ENCODE peak calls at places on chromosomes 11 and 22, in six cellular contexts. I is IMR-90, M is H9, T is mesenchymal stem cell, F is trophoblast cell, L is H1. A is an unnamed sample.

GRCh38 chr11:369336-370018 is at the start of gene B4GALNT4:
- DNase-seq in I (peak), M (no peak), T (peak), F (no peak), L (no peak), A (no peak)

GRCh38 chr11:96265972-96266371 is 77.0 kb downstream of the MAML2 start:
- DNase-seq in I (no peak), M (no peak), T (no peak), F (no peak), L (no peak), A (no peak)

GRCh38 chr11:62832346-62833234 is at the start of gene TEX54:
- DNase-seq in I (peak), M (no peak), T (no peak), F (no peak), L (no peak), A (no peak)

GRCh38 chr11:4385978-4386740 is 7.3 kb downstream of the TRIM21 start:
- DNase-seq in I (no peak), M (no peak), T (no peak), F (no peak), L (no peak), A (no peak)

GRCh38 chr22:35172452-35172851 is 84.8 kb upstream of the HMGXB4 start:
- DNase-seq in I (no peak), M (no peak), T (no peak), F (no peak), L (no peak), A (no peak)

GRCh38 chr11:102420547-102420946 is 32.0 kb downstream of the TMEM123 start:
- DNase-seq in I (no peak), M (no peak), T (no peak), F (no peak), L (no peak), A (no peak)

GRCh38 chr11:1372660-1373059 is 17.1 kb upstream of the BRSK2 start:
- DNase-seq in I (no peak), M (no peak), T (no peak), F (no peak), L (no peak), A (no peak)

GRCh38 chr11:65954771-65955170 is 6.8 kb upstream of the SART1 start:
- DNase-seq in I (no peak), M (no peak), T (no peak), F (no peak), L (no peak), A (no peak)

GRCh38 chr11:130737866-130738431 is 178.3 kb downstream of the SNX19 start:
- DNase-seq in I (peak), M (no peak), T (peak), F (no peak), L (no peak), A (no peak)
- H4K91ac ChIP-seq in I (peak), M (no peak), T (no peak), F (no peak), L (no peak), A (no peak)

GRCh38 chr22:37352481-37352880 is 70.2 kb downstream of the CYTH4 start:
- DNase-seq in I (no peak), M (no peak), T (no peak), F (no peak), L (no peak), A (no peak)

GRCh38 chr22:37344735-37345462 is 62.6 kb downstream of the CYTH4 start:
- DNase-seq in I (no peak), M (no peak), T (no peak), F (no peak), L (no peak), A (no peak)

GRCh38 chr22:37345863-37346514 is 63.7 kb downstream of the CYTH4 start:
- DNase-seq in I (peak), M (no peak), T (peak), F (no peak), L (no peak), A (no peak)

GRCh38 chr22:37351268-37351667 is 69.0 kb downstream of the CYTH4 start:
- DNase-seq in I (no peak), M (no peak), T (no peak), F (no peak), L (no peak), A (no peak)

DNA sequence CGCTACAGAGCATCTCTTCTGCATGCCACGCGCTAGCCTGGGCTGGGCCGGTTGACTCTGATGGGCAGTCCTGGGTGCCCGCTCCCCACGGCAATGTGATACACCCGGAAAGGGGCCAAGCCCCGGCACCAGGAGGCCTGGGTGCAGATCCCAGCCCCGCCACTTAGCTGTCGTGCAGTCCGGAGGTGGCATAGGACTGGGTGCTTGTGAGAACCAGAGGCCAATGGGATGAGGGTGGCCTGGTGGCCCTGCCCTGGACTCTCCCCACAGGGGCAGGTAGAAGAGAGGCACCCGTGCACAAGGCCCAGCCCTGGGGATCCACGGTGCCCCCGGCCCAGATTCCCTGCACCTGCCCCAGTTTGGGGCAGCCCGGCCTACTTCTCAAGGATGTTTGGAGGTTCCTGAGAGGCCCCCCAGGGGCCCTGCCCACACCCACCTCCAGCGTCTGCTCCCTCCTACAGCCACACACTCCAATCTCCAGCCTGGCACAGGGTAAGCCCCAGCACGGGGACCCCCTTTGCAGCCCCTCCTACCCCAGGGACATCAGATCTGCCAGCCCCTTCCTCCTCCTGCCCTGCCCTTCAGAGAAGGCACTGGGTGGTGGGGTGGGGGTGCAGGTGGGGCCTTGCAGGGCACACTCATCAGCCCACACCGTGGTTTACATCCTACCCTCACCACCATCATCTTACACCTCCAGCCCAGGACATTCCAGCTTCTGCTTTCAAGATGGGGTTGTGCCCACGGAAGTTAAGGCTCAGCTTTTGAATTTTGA is 66.9 kb downstream of the CYTH4 start:
- DNase-seq in I (no peak), M (no peak), T (no peak), F (no peak), L (no peak), A (no peak)
- H4K91ac ChIP-seq in I (no peak), M (no peak), T (no peak), F (no peak), L (no peak), A (no peak)

GRCh38 chr11:120969993-120970392 is 53.9 kb upstream of the TBCEL start:
- DNase-seq in I (no peak), M (no peak), T (no peak), F (no peak), L (no peak), A (no peak)
- H4K91ac ChIP-seq in I (no peak), M (no peak), T (no peak), F (no peak), L (no peak), A (no peak)

DNA sequence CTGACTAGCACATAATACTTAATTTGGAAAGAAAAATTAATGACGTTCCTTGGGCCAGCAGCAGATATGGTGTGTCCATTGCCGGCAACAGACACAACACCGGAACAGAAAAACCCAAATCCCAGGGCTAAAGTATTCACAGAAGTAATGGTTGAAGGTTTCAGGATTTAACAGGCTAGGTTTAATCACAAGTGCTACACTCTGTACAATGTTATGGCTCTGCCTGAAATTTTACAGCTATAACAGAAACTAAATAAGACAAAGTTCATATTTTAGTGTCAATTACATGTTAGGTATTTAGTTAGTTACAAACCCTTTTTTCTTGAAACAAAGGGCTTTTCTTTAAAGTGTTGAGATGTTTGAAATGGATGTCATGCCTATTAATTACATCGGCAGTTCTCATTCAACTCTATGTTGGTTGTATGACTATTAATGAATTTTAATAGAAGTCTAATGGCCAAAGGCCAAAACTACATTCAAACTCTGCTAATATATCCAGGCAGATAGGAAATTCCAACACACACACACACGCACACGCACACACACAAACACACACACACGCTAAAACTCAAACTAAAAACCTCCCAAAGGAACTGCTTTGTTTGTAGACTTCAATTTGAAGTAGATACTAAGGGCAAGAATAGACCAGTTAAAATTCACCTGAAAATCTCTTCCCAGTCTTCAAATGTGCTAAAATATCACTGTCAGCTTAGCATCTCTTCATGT is 27.8 kb upstream of the CLNS1A start:
- DNase-seq in I (no peak), M (no peak), T (no peak), F (no peak), L (no peak), A (no peak)
- H4K91ac ChIP-seq in I (no peak), M (no peak), T (no peak), F (no peak), L (no peak), A (no peak)

GRCh38 chr11:72160319-72160718 is 24.8 kb downstream of the FOLR3 start:
- DNase-seq in I (peak), M (no peak), T (peak), F (no peak), L (no peak), A (no peak)

GRCh38 chr11:72162891-72163492 is 27.5 kb downstream of the FOLR3 start:
- DNase-seq in I (no peak), M (no peak), T (no peak), F (no peak), L (no peak), A (no peak)
- H4K91ac ChIP-seq in I (no peak), M (no peak), T (no peak), F (no peak), L (no peak), A (no peak)

GRCh38 chr22:44839061-44839460 is 86.7 kb downstream of the ARHGAP8 start:
- DNase-seq in I (no peak), M (no peak), T (no peak), F (no peak), L (no peak), A (no peak)

GRCh38 chr22:44845191-44845590 is 92.8 kb downstream of the ARHGAP8 start:
- DNase-seq in I (no peak), M (no peak), T (no peak), F (no peak), L (no peak), A (no peak)

GRCh38 chr22:44840611-44841322 is 88.4 kb downstream of the ARHGAP8 start:
- DNase-seq in I (no peak), M (no peak), T (no peak), F (no peak), L (no peak), A (no peak)

GRCh38 chr22:44839721-44840120 is 87.3 kb downstream of the ARHGAP8 start:
- DNase-seq in I (no peak), M (no peak), T (no peak), F (no peak), L (no peak), A (no peak)

GRCh38 chr22:44842417-44842816 is 90.0 kb downstream of the ARHGAP8 start:
- DNase-seq in I (no peak), M (no peak), T (no peak), F (no peak), L (no peak), A (no peak)
- H4K91ac ChIP-seq in I (no peak), M (no peak), T (no peak), F (no peak), L (no peak), A (no peak)

DNA sequence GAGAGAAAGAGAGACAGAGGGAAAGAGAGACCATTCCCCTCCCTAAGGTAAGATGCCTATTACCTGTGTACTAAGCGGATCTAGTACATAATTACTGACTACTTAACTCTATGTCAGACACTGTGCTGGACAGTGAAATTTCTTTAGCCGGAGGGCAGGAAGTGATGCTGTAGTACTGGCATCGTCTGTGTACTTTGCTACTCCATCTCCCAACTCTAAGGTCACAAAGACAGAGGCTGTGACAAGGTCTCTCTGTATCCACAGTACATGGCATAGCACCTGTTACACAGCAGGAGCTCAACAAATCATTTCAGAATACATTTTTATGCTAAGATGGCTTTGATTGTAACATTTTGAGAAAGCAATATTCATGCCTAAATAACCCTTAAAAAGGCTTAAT is 9.0 kb downstream of the BLID start:
- DNase-seq in I (no peak), M (no peak), T (no peak), F (peak), L (no peak), A (no peak)
- H4K91ac ChIP-seq in I (no peak), M (no peak), T (no peak), F (no peak), L (no peak), A (no peak)

DNA sequence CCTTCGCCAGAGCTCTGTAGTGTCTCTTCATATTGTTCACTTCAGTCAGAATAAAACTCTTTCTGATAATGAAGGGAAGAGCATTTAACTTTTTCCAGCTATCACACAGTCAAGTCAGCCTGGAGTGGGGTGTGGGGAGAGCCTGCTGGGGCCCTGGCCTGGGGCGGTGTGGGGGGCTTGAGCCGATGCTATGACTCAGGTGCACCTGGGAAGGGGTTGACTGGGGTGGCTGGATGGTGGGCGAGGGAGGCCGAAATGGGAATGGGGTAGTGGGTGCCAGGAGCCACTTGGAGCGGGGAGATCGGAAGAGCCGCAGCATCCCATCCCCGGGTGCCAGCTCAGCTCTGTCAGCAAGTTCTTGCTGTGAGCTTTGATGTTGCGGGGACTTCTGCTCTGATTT is 100.9 kb downstream of the NXPE2 start:
- DNase-seq in I (no peak), M (no peak), T (no peak), F (no peak), L (no peak), A (no peak)
- H4K91ac ChIP-seq in I (no peak), M (no peak), T (no peak), F (no peak), L (no peak), A (no peak)

GRCh38 chr11:126419801-126420729 is 64.6 kb downstream of the ST3GAL4 start:
- DNase-seq in I (peak), M (no peak), T (peak), F (peak), L (no peak), A (no peak)

GRCh38 chr11:126416542-126417090 is 61.1 kb downstream of the ST3GAL4 start:
- DNase-seq in I (peak), M (peak), T (peak), F (peak), L (no peak), A (peak)

GRCh38 chr11:126415128-126415527 is 59.6 kb downstream of the ST3GAL4 start:
- DNase-seq in I (peak), M (no peak), T (no peak), F (no peak), L (no peak), A (no peak)

GRCh38 chr11:126415669-126416420 is 60.4 kb downstream of the ST3GAL4 start:
- DNase-seq in I (no peak), M (no peak), T (no peak), F (no peak), L (no peak), A (no peak)

DNA sequence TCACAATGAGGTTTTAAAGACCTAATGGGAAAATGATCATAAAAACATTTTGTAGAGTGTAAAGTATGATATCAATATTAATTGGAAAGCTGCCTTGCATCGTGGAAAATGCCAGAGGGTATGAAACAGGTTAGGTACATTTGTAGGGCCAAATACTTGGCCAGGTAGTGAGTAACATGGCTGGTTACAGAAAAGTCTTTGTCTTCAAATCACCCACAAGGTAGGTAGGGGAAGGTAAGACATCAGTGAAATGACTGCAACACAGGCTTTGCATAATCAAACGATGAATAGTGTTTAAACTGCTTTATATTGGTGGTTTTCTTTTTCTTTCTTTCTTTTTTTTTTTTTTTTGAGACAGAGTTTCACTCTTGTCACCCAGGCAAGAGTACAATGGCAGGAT is 62.0 kb downstream of the ST3GAL4 start:
- DNase-seq in I (no peak), M (no peak), T (no peak), F (no peak), L (no peak), A (no peak)
- H4K91ac ChIP-seq in I (no peak), M (no peak), T (no peak), F (no peak), L (no peak), A (no peak)

A was measured in neuronal stem cell.